ENCODE peak calls at places on chromosome 9, in four cellular contexts. F is anterior cingulate cortex, Y is brain microvascular endothelial cell, A is PC-3. I is an unnamed sample.

GRCh38 chr9:114287763-114288232 is 35.1 kb upstream of the ORM1 start:
- DNase-seq in A (no peak), Y (no peak), F (no peak), I (no peak)

GRCh38 chr9:20031836-20032235 is 243.0 kb upstream of the SLC24A2 start:
- DNase-seq in A (peak; percentile 4), F (no peak), Y (peak; percentile 39), I (no peak)

GRCh38 chr9:69549310-69550202 is 122.6 kb downstream of the APBA1 start:
- DNase-seq in A (peak; percentile 59), F (no peak), Y (peak; percentile 29), I (no peak)

GRCh38 chr9:36258170-36258988 is at the start of gene GNE:
- DNase-seq in A (peak; percentile 89), F (peak; percentile 98), Y (peak; percentile 94), I (peak; percentile 52)

GRCh38 chr9:69035438-69036316 is at the start of gene FXN:
- DNase-seq in Y (peak; percentile 66), A (peak; percentile 75), F (peak; percentile 76), I (peak; percentile 17)

GRCh38 chr9:110744753-110745522 is 76.3 kb downstream of the MUSK start:
- DNase-seq in Y (peak; percentile 95), F (no peak), A (peak; percentile 91), I (no peak)

GRCh38 chr9:107587175-107587963 is 97.8 kb upstream of the KLF4 start:
- DNase-seq in F (no peak), Y (no peak), A (no peak), I (no peak)

GRCh38 chr9:129281506-129282145 is 103.6 kb upstream of the IER5L start:
- DNase-seq in F (no peak), Y (no peak), A (no peak), I (no peak)

GRCh38 chr9:137479315-137479861 is 20.3 kb upstream of the NSMF start:
- DNase-seq in A (no peak), Y (no peak), F (no peak), I (no peak)

GRCh38 chr9:125829743-125830142 is 82.6 kb downstream of the PBX3 start:
- DNase-seq in F (no peak), A (no peak), Y (no peak), I (no peak)

GRCh38 chr9:109012876-109013677 is at the start of gene CTNNAL1:
- DNase-seq in Y (peak; percentile 87), A (peak; percentile 78), F (peak; percentile 85), I (peak; percentile 75)

GRCh38 chr9:92771309-92771708 is 6.7 kb upstream of the BICD2 start:
- DNase-seq in A (no peak), Y (no peak), F (no peak), I (no peak)

GRCh38 chr9:81832571-81833285 is 95.5 kb upstream of the SPATA31D4 start:
- DNase-seq in Y (no peak), A (no peak), F (no peak), I (no peak)

GRCh38 chr9:134062461-134063087 is 5.3 kb downstream of the BRD3 start:
- DNase-seq in Y (no peak), A (no peak), F (no peak), I (no peak)

GRCh38 chr9:76162109-76162730 is 232.0 kb downstream of the RFK start:
- DNase-seq in F (no peak), Y (peak; percentile 16), A (no peak), I (no peak)

GRCh38 chr9:134811673-134812668 is 68.6 kb upstream of the FCN2 start:
- DNase-seq in Y (peak; percentile 37), A (no peak), F (no peak), I (no peak)

GRCh38 chr9:137277329-137278041 is at the start of gene TOR4A:
- DNase-seq in A (peak; percentile 86), F (no peak), Y (peak; percentile 63), I (no peak)

GRCh38 chr9:98887918-98888510 is 55.7 kb upstream of the COL15A1 start:
- DNase-seq in Y (peak; percentile 56), A (peak; percentile 58), F (no peak), I (peak; percentile 91)

GRCh38 chr9:34961574-34962480 is 3.7 kb downstream of the PHF24 start:
- DNase-seq in Y (peak; percentile 23), F (no peak), A (peak; percentile 41), I (no peak)

GRCh38 chr9:36665387-36665786 is 92.7 kb downstream of the MELK start:
- DNase-seq in Y (no peak), F (no peak), A (no peak), I (no peak)

GRCh38 chr9:98807811-98808195 is 333 bp downstream of the GALNT12 start:
- DNase-seq in Y (no peak), F (no peak), A (no peak), I (no peak)

GRCh38 chr9:12775963-12776774 is 1.3 kb downstream of the LURAP1L start:
- DNase-seq in F (peak; percentile 88), Y (peak; percentile 88), A (peak; percentile 74), I (no peak)

GRCh38 chr9:126301985-126302603 is 24.5 kb upstream of the MVB12B start:
- DNase-seq in F (peak; percentile 46), A (peak; percentile 74), Y (peak; percentile 69), I (no peak)

GRCh38 chr9:134063088-134063875 is 4.5 kb downstream of the BRD3 start:
- DNase-seq in A (no peak), F (no peak), Y (no peak), I (no peak)

GRCh38 chr9:137772281-137772873 is 105.2 kb upstream of the CACNA1B start:
- DNase-seq in F (no peak), A (no peak), Y (no peak), I (no peak)

GRCh38 chr9:87685431-87685830 is 40.5 kb upstream of the CTSL start:
- DNase-seq in A (no peak), Y (peak; percentile 31), F (no peak), I (no peak)

GRCh38 chr9:89464991-89465390 is 32.9 kb downstream of the SEMA4D start:
- DNase-seq in Y (no peak), F (no peak), A (no peak), I (no peak)

GRCh38 chr9:115234094-115234493 is 116.1 kb upstream of the TNC start:
- DNase-seq in F (no peak), A (peak; percentile 65), Y (peak; percentile 84), I (no peak)

GRCh38 chr9:32703635-32704034 is 68.2 kb upstream of the TAF1L start:
- DNase-seq in A (peak; percentile 29), Y (no peak), F (no peak), I (no peak)

GRCh38 chr9:134592018-134592818 is 49.4 kb upstream of the COL5A1 start:
- DNase-seq in A (no peak), F (no peak), Y (peak; percentile 87), I (no peak)

GRCh38 chr9:109705515-109705914 is 74.5 kb upstream of the PALM2AKAP2 start:
- DNase-seq in F (no peak), A (peak; percentile 66), Y (peak; percentile 62), I (no peak)

GRCh38 chr9:28093141-28093540 is 519.9 kb upstream of the C9orf72 start:
- DNase-seq in F (no peak), A (no peak), Y (no peak), I (no peak)